ENCODE peak calls at places on chromosomes 4 and X, in seven cellular contexts. X is foreskin fibroblast, S is IMR-90, O is NB4, R is kidney epithelial cell, V is AG10803, G is astrocyte of the spinal cord. I is an unnamed sample.

GRCh38 chr4:11428161-11428700 is 463 bp downstream of the HS3ST1 start:
- DNase-seq in X (no peak), S (no peak), O (no peak), R (no peak), V (no peak), G (peak), I (no peak)

GRCh38 chr4:48986654-48987164 is 634 bp downstream of the CWH43 start:
- DNase-seq in X (no peak), S (no peak), O (no peak), R (no peak), V (no peak), G (no peak), I (no peak)

GRCh38 chrX:18676470-18676869 is 4.6 kb upstream of the RS1 start:
- DNase-seq in X (no peak), S (peak), O (no peak), R (no peak), V (no peak), G (no peak), I (no peak)

GRCh38 chr4:140013088-140013487 is 140.9 kb downstream of the MAML3 start:
- DNase-seq in X (no peak), S (no peak), O (no peak), R (no peak), V (no peak), G (no peak), I (no peak)

GRCh38 chrX:140157611-140158010 is 192.3 kb upstream of the CXorf66 start:
- DNase-seq in X (no peak), S (peak), O (no peak), R (peak), V (peak), G (peak), I (peak)

GRCh38 chr4:6463311-6464289 is 8.8 kb downstream of the PPP2R2C start:
- DNase-seq in X (no peak), S (no peak), O (no peak), R (no peak), V (no peak), G (no peak), I (no peak)

GRCh38 chr4:118834070-118834469 is 1.9 kb downstream of the SEC24D start:
- DNase-seq in X (no peak), S (no peak), O (no peak), R (no peak), V (no peak), G (peak), I (no peak)

GRCh38 chrX:88284844-88285243 is 462.2 kb upstream of the CPXCR1 start:
- DNase-seq in X (no peak), S (no peak), O (no peak), R (no peak), V (no peak), G (no peak), I (no peak)

GRCh38 chrX:153768311-153769157 is 4.5 kb downstream of the PLXNB3 start:
- DNase-seq in X (no peak), S (no peak), O (no peak), R (no peak), V (no peak), G (no peak), I (no peak)

GRCh38 chr4:186134254-186134653 is 29.8 kb downstream of the FAM149A start:
- DNase-seq in X (no peak), S (no peak), O (peak), R (no peak), V (no peak), G (no peak), I (no peak)

GRCh38 chr4:128241425-128241913 is 46.1 kb downstream of the PGRMC2 start:
- DNase-seq in X (peak), S (peak), O (no peak), R (peak), V (peak), G (peak), I (peak)

GRCh38 chr4:1407657-1408333 is 1.6 kb upstream of the NKX1-1 start:
- DNase-seq in X (no peak), S (no peak), O (no peak), R (no peak), V (no peak), G (no peak), I (no peak)

GRCh38 chr4:97235516-97235915 is 907.8 kb downstream of the STPG2 start:
- DNase-seq in X (no peak), S (no peak), O (no peak), R (no peak), V (no peak), G (peak), I (peak)

GRCh38 chr4:53653484-53654053 is 62.3 kb upstream of the LNX1 start:
- DNase-seq in X (peak), S (peak), O (peak), R (peak), V (peak), G (peak), I (no peak)

GRCh38 chrX:101219116-101219839 is at the start of gene DRP2:
- DNase-seq in X (no peak), S (peak), O (no peak), R (no peak), V (no peak), G (peak), I (no peak)

GRCh38 chrX:2928127-2928582 is 984 bp downstream of the ARSD start:
- DNase-seq in X (no peak), S (peak), O (no peak), R (peak), V (no peak), G (no peak), I (peak)

GRCh38 chrX:75155830-75156525 is at the start of gene ABCB7:
- DNase-seq in X (peak), S (peak), O (peak), R (peak), V (peak), G (peak), I (peak)

GRCh38 chr4:108433832-108434231 is 186.5 kb upstream of the RPL34 start:
- DNase-seq in X (peak), S (peak), O (no peak), R (no peak), V (peak), G (peak), I (no peak)

GRCh38 chr4:185028625-185029024 is 10.3 kb downstream of the HELT start:
- DNase-seq in X (no peak), S (no peak), O (no peak), R (no peak), V (no peak), G (no peak), I (no peak)

GRCh38 chr4:57037982-57038604 is 59.4 kb downstream of the POLR2B start:
- DNase-seq in X (peak), S (peak), O (peak), R (no peak), V (peak), G (peak), I (no peak)

GRCh38 chr4:34196375-34196774 is 2047.9 kb downstream of the ARAP2 start:
- DNase-seq in X (peak), S (no peak), O (no peak), R (no peak), V (peak), G (no peak), I (no peak)

GRCh38 chr4:113389160-113389559 is 339.7 kb downstream of the ANK2 start:
- DNase-seq in X (no peak), S (no peak), O (no peak), R (no peak), V (no peak), G (no peak), I (no peak)

GRCh38 chrX:12977761-12978204 is 2.9 kb downstream of the TMSB4X start:
- DNase-seq in X (peak), S (no peak), O (no peak), R (no peak), V (no peak), G (no peak), I (no peak)

GRCh38 chrX:150205011-150205410 is 158.1 kb upstream of the MAMLD1 start:
- DNase-seq in X (no peak), S (no peak), O (no peak), R (no peak), V (no peak), G (no peak), I (no peak)
- TF ChIP-seq CTCF in X (no peak), S (no peak), O (no peak), R (no peak), V (no peak), G (no peak), I (no peak)

GRCh38 chrX:129572422-129572821 is 32.4 kb downstream of the OCRL start:
- DNase-seq in X (no peak), S (no peak), O (no peak), R (no peak), V (peak), G (no peak), I (peak)
- TF ChIP-seq CTCF in X (no peak), S (no peak), O (no peak), R (no peak), V (no peak), G (no peak), I (no peak)

GRCh38 chrX:147838465-147839131 is 73.1 kb upstream of the FMR1 start:
- DNase-seq in X (no peak), S (no peak), O (peak), R (no peak), V (no peak), G (no peak), I (no peak)
- TF ChIP-seq CTCF in X (no peak), S (no peak), O (peak), R (peak), V (peak), G (peak), I (no peak)

GRCh38 chr4:178275671-178276360 is 833.6 kb upstream of the AGA start:
- DNase-seq in X (no peak), S (no peak), O (peak), R (no peak), V (no peak), G (no peak), I (no peak)
- TF ChIP-seq CTCF in X (no peak), S (no peak), O (peak), R (peak), V (no peak), G (peak), I (no peak)

I was measured in astrocyte of the cerebellum.